ENCODE peak calls at places on chromosomes 2 and 18, in four cellular contexts. J, V, E and G are unnamed samples.

GRCh38 chr2:38836801-38837200 is 38.9 kb downstream of the DHX57 start:
- DNase-seq in E (no peak), J (no peak), V (no peak), G (no peak)

GRCh38 chr2:99850076-99850710 is 292.2 kb downstream of the AFF3 start:
- DNase-seq in E (no peak), J (peak), V (no peak), G (no peak)

GRCh38 chr18:3624818-3625716 is 175.1 kb downstream of the TGIF1 start:
- DNase-seq in E (no peak), J (peak), V (peak), G (no peak)

GRCh38 chr2:202215179-202215578 is 23.2 kb downstream of the SUMO1 start:
- DNase-seq in V (no peak), E (no peak), J (peak), G (no peak)

GRCh38 chr2:232588680-232589585 is 38.4 kb downstream of the EIF4E2 start:
- DNase-seq in J (peak), V (no peak), E (no peak), G (no peak)

GRCh38 chr2:8543065-8543411 is 138.8 kb upstream of the ID2 start:
- DNase-seq in V (no peak), E (no peak), J (no peak), G (no peak)

GRCh38 chr2:85440736-85441135 is 22.2 kb downstream of the SH2D6 start:
- DNase-seq in J (no peak), E (no peak), V (no peak), G (no peak)

GRCh38 chr2:66303471-66303870 is 131.5 kb upstream of the MEIS1 start:
- DNase-seq in J (no peak), V (no peak), E (no peak), G (no peak)

GRCh38 chr2:23363831-23364230 is 21.1 kb upstream of the KLHL29 start:
- DNase-seq in V (no peak), J (no peak), E (no peak), G (no peak)

GRCh38 chr2:218010116-218010837 is 7.5 kb upstream of the TNS1 start:
- DNase-seq in E (no peak), J (peak), V (peak), G (no peak)

GRCh38 chr2:99698896-99699295 is 209.1 kb upstream of the REV1 start:
- DNase-seq in E (no peak), V (no peak), J (no peak), G (no peak)

GRCh38 chr2:99651930-99652670 is 162.3 kb upstream of the REV1 start:
- DNase-seq in E (no peak), J (no peak), V (no peak), G (no peak)

GRCh38 chr2:188291142-188291616 is 495 bp upstream of the GULP1 start:
- DNase-seq in V (no peak), E (no peak), J (peak), G (peak)

GRCh38 chr2:18903750-18904149 is 314.4 kb upstream of the NT5C1B start:
- DNase-seq in J (no peak), V (no peak), E (no peak), G (no peak)

GRCh38 chr18:3451989-3452749 is 2.2 kb downstream of the TGIF1 start:
- DNase-seq in V (no peak), J (peak), E (no peak), G (no peak)

GRCh38 chr2:11764359-11764758 is 17.9 kb downstream of the LPIN1 start:
- DNase-seq in E (no peak), J (no peak), V (no peak), G (no peak)

GRCh38 chr2:157325786-157326185 is at the start of gene ERMN:
- DNase-seq in V (no peak), E (no peak), J (no peak), G (peak)

GRCh38 chr18:47870605-47871004 is 59.9 kb downstream of the SMAD2 start:
- DNase-seq in E (no peak), V (no peak), J (no peak), G (no peak)

GRCh38 chr2:119197125-119197403 is 26.6 kb upstream of the STEAP3 start:
- DNase-seq in J (no peak), E (no peak), V (no peak), G (no peak)

GRCh38 chr2:148338544-148338943 is 306.0 kb upstream of the EPC2 start:
- DNase-seq in V (no peak), E (no peak), J (peak), G (no peak)

GRCh38 chr2:175055993-175056392 is 50.8 kb upstream of the CHN1 start:
- DNase-seq in J (no peak), E (no peak), V (no peak), G (no peak)

GRCh38 chr2:121071058-121071504 is 213.9 kb downstream of the TFCP2L1 start:
- DNase-seq in V (no peak), J (peak), E (no peak), G (no peak)

GRCh38 chr2:150470435-150470834 is 17.0 kb downstream of the RND3 start:
- DNase-seq in V (no peak), E (no peak), J (no peak), G (no peak)

GRCh38 chr2:171225302-171225980 is 64.7 kb upstream of the TLK1 start:
- DNase-seq in V (no peak), E (no peak), J (peak), G (no peak)

GRCh38 chr18:44552706-44553105 is 128.0 kb upstream of the SETBP1 start:
- DNase-seq in E (no peak), J (no peak), V (no peak), G (no peak)

GRCh38 chr2:147862859-147863516 is 18.2 kb downstream of the ACVR2A start:
- DNase-seq in V (no peak), J (no peak), E (no peak), G (no peak)

GRCh38 chr2:191150451-191151314 is at the start of gene STAT4:
- DNase-seq in J (no peak), V (peak), E (peak), G (peak)

GRCh38 chr2:239193925-239194687 is 206.7 kb downstream of the HDAC4 start:
- DNase-seq in J (no peak), E (no peak), V (no peak), G (no peak)

GRCh38 chr2:151670346-151670745 is 63.9 kb downstream of the NEB start:
- DNase-seq in V (no peak), J (no peak), E (no peak), G (no peak)
- H3K27ac ChIP-seq in V (no peak), J (no peak), E (no peak), G (peak)

DNA sequence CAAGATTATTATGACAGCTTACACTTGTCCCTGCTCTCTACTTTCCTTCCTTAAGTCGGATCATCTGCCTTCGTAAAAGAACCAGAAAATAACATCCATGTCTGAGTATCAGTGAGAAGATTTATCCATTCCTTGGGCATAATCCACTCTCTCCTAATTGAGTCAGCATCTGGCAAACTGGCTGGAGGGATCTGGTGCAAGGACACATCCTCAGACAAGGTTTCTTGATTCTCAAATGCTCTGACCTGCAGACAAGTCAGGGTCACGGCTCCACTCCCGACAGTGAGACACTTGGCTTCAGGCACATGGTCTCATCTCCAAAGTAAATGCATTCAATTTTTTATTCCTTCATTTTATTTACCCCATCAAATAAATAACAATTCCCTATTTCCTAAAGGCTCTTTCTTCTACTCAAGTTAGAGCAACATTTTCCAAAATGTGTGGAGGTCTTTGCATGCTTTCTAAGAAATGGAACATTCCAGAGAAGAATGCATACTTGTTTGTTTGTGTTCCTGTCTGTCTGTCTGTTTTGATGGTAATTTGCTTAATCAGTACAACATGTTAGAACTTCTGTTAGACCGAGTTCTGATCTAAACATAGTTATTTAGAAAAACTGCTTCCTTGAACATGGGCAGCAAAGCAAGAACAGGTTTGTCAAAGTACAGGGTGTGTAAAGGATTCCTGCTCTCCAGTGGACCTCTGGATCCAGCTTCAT is 246.9 kb downstream of the IRS1 start:
- DNase-seq in J (no peak), E (no peak), V (no peak), G (no peak)
- H3K27ac ChIP-seq in J (no peak), E (no peak), V (no peak), G (no peak)

DNA sequence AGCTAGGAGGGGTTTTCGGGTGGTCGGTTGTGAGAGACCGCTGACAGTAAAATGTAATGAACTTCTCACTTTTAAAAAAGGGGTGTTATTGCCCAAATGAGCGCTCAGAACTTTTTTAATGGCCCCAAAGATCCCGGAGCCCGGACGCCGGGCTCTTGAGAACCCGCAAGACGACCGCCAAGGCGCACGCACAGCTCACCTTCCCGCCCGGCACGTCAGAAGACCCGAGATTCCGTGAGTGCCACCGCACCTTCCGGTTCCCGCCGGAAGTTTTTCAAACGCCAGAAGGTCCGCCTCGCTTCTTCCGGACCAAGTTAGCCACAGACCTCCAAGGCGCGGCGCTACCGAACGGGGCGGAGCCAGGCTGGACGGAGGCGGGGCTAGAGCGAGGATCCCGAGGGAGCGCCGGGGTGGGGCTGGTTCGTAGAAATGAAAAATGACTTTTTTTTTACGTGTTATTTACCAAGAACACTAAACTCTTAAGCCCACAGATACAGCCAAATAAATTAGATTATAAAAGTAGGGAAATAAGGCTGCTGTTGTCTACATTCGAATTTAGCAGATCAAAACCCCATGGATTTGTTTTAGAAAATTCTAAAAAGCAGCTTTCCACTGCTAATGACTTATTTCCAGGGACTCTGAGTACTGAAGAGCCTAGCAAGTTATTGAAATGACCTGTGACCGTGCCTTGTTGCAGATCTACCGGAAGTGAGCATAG is at the start of gene SRBD1:
- DNase-seq in V (peak), E (peak), J (peak), G (peak)
- H3K27ac ChIP-seq in V (peak), E (peak), J (peak), G (peak)

GRCh38 chr2:47346107-47346506 is 56.8 kb upstream of the MSH2 start:
- DNase-seq in V (no peak), E (no peak), J (no peak), G (no peak)

GRCh38 chr2:47344890-47345583 is 57.9 kb upstream of the MSH2 start:
- DNase-seq in V (no peak), J (peak), E (no peak), G (peak)

GRCh38 chr2:47339745-47340541 is 63.0 kb upstream of the MSH2 start:
- DNase-seq in E (no peak), V (no peak), J (no peak), G (no peak)

GRCh38 chr2:47346669-47347068 is 56.3 kb upstream of the MSH2 start:
- DNase-seq in E (no peak), V (no peak), J (no peak), G (no peak)

GRCh38 chr2:47345584-47345913 is 57.4 kb upstream of the MSH2 start:
- DNase-seq in J (no peak), V (no peak), E (no peak), G (no peak)
- H3K27ac ChIP-seq in J (no peak), V (no peak), E (no peak), G (peak)